ENCODE peak calls at places on chromosomes 3 and 15, in nine cellular contexts. One of them, this sample, is unnamed.

GRCh38 chr3:24242012-24242698 is 252.5 kb downstream of the THRB start:
- DNase-seq in AG09309: peak
- DNase-seq in PC-3: peak
- DNase-seq in A673: peak
- DNase-seq in AG04450: no peak
- DNase-seq in kidney: no peak
- DNase-seq in breast epithelium: peak
- DNase-seq in thoracic aorta: no peak
- DNase-seq in dorsolateral prefrontal cortex: no peak
- DNase-seq in this sample: no peak

GRCh38 chr3:21414506-21414905 is 336.5 kb downstream of the ZNF385D start:
- DNase-seq in thoracic aorta: no peak
- DNase-seq in dorsolateral prefrontal cortex: no peak
- DNase-seq in kidney: no peak
- DNase-seq in AG09309: no peak
- DNase-seq in A673: no peak
- DNase-seq in AG04450: no peak
- DNase-seq in PC-3: no peak
- DNase-seq in breast epithelium: no peak
- DNase-seq in this sample: no peak

GRCh38 chr3:127555108-127555507 is 35.4 kb downstream of the TPRA1 start:
- DNase-seq in breast epithelium: no peak
- DNase-seq in dorsolateral prefrontal cortex: no peak
- DNase-seq in AG04450: no peak
- DNase-seq in kidney: no peak
- DNase-seq in A673: no peak
- DNase-seq in AG09309: no peak
- DNase-seq in thoracic aorta: no peak
- DNase-seq in PC-3: no peak
- DNase-seq in this sample: no peak

GRCh38 chr3:18134386-18135082 is 290.6 kb downstream of the SATB1 start:
- DNase-seq in AG04450: no peak
- DNase-seq in AG09309: peak
- DNase-seq in kidney: no peak
- DNase-seq in A673: no peak
- DNase-seq in PC-3: peak
- DNase-seq in breast epithelium: no peak
- DNase-seq in dorsolateral prefrontal cortex: no peak
- DNase-seq in thoracic aorta: no peak
- DNase-seq in this sample: no peak

GRCh38 chr15:55897560-55898336 is 95.7 kb downstream of the NEDD4 start:
- DNase-seq in breast epithelium: no peak
- DNase-seq in kidney: no peak
- DNase-seq in AG09309: no peak
- DNase-seq in AG04450: no peak
- DNase-seq in dorsolateral prefrontal cortex: peak
- DNase-seq in thoracic aorta: no peak
- DNase-seq in A673: peak
- DNase-seq in PC-3: peak
- DNase-seq in this sample: peak

GRCh38 chr3:45056608-45057301 is 30.7 kb downstream of the CLEC3B start:
- DNase-seq in PC-3: no peak
- DNase-seq in dorsolateral prefrontal cortex: no peak
- DNase-seq in AG04450: no peak
- DNase-seq in kidney: no peak
- DNase-seq in breast epithelium: no peak
- DNase-seq in A673: peak
- DNase-seq in thoracic aorta: no peak
- DNase-seq in AG09309: no peak
- DNase-seq in this sample: no peak

GRCh38 chr15:60727661-60728060 is 248.7 kb upstream of the ICE2 start:
- DNase-seq in AG04450: no peak
- DNase-seq in kidney: no peak
- DNase-seq in dorsolateral prefrontal cortex: no peak
- DNase-seq in thoracic aorta: no peak
- DNase-seq in A673: no peak
- DNase-seq in AG09309: no peak
- DNase-seq in PC-3: no peak
- DNase-seq in breast epithelium: no peak
- DNase-seq in this sample: no peak

GRCh38 chr3:18062289-18063025 is 320.0 kb upstream of the TBC1D5 start:
- DNase-seq in AG04450: no peak
- DNase-seq in PC-3: peak
- DNase-seq in breast epithelium: no peak
- DNase-seq in A673: no peak
- DNase-seq in kidney: no peak
- DNase-seq in dorsolateral prefrontal cortex: no peak
- DNase-seq in AG09309: peak
- DNase-seq in thoracic aorta: no peak
- DNase-seq in this sample: no peak

GRCh38 chr15:77060560-77060959 is 10.3 kb downstream of the TSPAN3 start:
- DNase-seq in PC-3: no peak
- DNase-seq in kidney: no peak
- DNase-seq in A673: no peak
- DNase-seq in dorsolateral prefrontal cortex: no peak
- DNase-seq in AG09309: no peak
- DNase-seq in AG04450: no peak
- DNase-seq in thoracic aorta: no peak
- DNase-seq in breast epithelium: no peak
- DNase-seq in this sample: no peak
- H3K4me3 ChIP-seq in PC-3: no peak
- H3K4me3 ChIP-seq in kidney: no peak
- H3K4me3 ChIP-seq in A673: no peak
- H3K4me3 ChIP-seq in dorsolateral prefrontal cortex: peak
- H3K4me3 ChIP-seq in AG09309: no peak
- H3K4me3 ChIP-seq in AG04450: no peak
- H3K4me3 ChIP-seq in thoracic aorta: peak
- H3K4me3 ChIP-seq in breast epithelium: no peak
- H3K4me3 ChIP-seq in this sample: no peak

DNA sequence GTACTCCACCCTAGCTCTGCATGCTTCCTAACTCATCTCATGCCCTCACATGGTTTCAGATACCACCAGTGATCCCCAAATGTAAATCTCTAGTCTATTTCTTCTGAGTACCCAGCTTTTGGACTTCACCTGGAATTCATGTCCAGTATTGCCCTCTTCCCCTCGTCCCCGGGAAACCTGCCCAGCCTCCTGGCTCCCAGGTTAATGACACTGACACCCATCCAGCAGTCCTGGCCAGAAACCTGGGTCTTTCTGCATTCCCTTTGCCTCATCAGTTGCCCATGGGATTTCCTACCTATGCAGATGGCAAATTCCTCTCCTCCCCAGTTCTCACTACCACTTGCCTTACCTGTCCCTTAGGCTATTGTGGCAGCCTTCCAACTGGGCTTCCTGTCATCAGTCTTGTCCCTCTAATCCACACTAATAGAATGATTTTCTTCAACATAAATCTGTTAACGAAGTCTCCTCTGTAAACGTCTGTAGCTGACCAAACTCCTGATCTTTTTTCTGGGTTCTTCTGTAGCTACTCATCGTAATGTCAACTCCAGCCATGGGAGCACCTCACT is 15.3 kb upstream of the MYLK start:
- DNase-seq in AG09309: no peak
- DNase-seq in breast epithelium: no peak
- DNase-seq in PC-3: peak
- DNase-seq in A673: no peak
- DNase-seq in kidney: no peak
- DNase-seq in AG04450: no peak
- DNase-seq in thoracic aorta: no peak
- DNase-seq in dorsolateral prefrontal cortex: no peak
- DNase-seq in this sample: no peak
- H3K4me3 ChIP-seq in AG09309: no peak
- H3K4me3 ChIP-seq in breast epithelium: no peak
- H3K4me3 ChIP-seq in PC-3: no peak
- H3K4me3 ChIP-seq in A673: no peak
- H3K4me3 ChIP-seq in kidney: no peak
- H3K4me3 ChIP-seq in AG04450: no peak
- H3K4me3 ChIP-seq in thoracic aorta: no peak
- H3K4me3 ChIP-seq in dorsolateral prefrontal cortex: no peak
- H3K4me3 ChIP-seq in this sample: no peak

DNA sequence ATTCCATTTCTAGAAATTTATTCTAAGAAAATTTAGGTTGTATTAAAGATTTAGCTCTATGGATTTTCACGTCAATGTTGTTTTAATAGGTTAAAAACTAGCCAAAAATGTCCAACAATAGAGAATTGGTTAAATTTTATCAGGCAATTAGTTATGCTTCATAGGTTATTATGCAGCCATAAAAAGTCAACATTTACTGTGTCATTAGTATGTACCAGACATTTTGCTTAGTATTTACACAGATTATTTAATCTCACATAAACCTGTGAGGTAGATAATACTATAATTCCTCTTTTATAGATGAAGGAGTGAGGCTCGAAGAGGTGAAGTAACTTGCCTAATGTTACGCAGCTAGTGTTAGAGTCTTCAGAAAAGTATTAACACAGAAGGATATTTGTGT is 70.6 kb upstream of the LRRFIP2 start:
- DNase-seq in breast epithelium: no peak
- DNase-seq in PC-3: no peak
- DNase-seq in dorsolateral prefrontal cortex: no peak
- DNase-seq in A673: no peak
- DNase-seq in AG09309: no peak
- DNase-seq in AG04450: no peak
- DNase-seq in thoracic aorta: no peak
- DNase-seq in kidney: no peak
- DNase-seq in this sample: no peak
- H3K4me3 ChIP-seq in breast epithelium: no peak
- H3K4me3 ChIP-seq in PC-3: peak
- H3K4me3 ChIP-seq in dorsolateral prefrontal cortex: peak
- H3K4me3 ChIP-seq in A673: peak
- H3K4me3 ChIP-seq in AG09309: peak
- H3K4me3 ChIP-seq in AG04450: peak
- H3K4me3 ChIP-seq in thoracic aorta: peak
- H3K4me3 ChIP-seq in kidney: peak
- H3K4me3 ChIP-seq in this sample: peak

DNA sequence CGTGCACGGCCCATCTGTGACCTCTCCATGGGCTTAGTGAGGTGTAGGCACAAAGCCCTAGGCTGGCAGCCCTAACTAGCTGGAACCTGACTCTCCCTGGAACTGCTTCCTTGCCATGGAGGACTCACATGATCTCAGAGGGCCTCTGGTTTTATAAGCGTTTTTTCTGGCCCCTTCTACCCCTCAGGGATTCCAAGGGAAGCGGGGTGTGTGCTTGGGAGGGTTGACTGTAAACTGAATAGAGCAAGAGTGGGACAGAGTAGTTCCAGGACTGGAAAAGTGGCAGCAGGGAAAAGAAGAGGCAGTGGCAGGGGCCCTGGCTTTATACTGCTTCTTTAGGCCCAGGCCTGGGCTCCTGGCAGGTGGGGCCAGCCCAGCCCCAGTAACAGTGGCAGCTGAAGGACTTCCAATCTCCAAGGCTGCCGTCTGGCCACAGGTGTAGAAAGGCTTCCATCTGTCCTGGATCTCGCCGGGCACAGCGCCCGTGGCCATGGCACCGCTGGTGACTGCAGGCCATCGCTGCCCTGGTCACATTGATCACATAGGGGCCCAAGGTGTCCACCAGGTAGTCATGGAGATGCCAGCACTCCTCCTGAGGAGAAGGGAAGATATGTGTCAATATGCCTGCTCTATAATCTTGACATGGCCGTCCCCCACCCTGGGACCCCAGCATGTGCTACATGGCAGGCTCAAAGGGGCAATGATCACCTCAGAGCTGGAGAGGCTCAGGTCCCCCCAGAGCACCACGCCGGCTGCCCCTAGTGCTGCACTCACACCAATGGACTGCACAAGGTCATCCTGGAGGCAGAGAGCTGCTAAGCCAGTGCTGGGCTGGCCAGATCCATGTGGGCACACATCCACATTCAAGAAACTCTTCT is 934 bp upstream of the IFRD2 start:
- DNase-seq in A673: no peak
- DNase-seq in kidney: no peak
- DNase-seq in breast epithelium: peak
- DNase-seq in thoracic aorta: no peak
- DNase-seq in PC-3: no peak
- DNase-seq in dorsolateral prefrontal cortex: no peak
- DNase-seq in AG04450: no peak
- DNase-seq in AG09309: no peak
- DNase-seq in this sample: no peak
- H3K4me3 ChIP-seq in A673: peak
- H3K4me3 ChIP-seq in kidney: peak
- H3K4me3 ChIP-seq in breast epithelium: peak
- H3K4me3 ChIP-seq in thoracic aorta: peak
- H3K4me3 ChIP-seq in PC-3: peak
- H3K4me3 ChIP-seq in dorsolateral prefrontal cortex: peak
- H3K4me3 ChIP-seq in AG04450: peak
- H3K4me3 ChIP-seq in AG09309: peak
- H3K4me3 ChIP-seq in this sample: peak